ENCODE peak calls at places on chromosomes 1 and 21, in four cellular contexts. G is HT1080, Y is psoas muscle, X is activated gamma-delta T cell. Q is an unnamed sample.
A peak's percentile ranks its signal among the peaks of the same experiment; 100 is the strongest.

GRCh38 chr1:26953374-26953773 is 6.9 kb downstream of the KDF1 start:
- DNase-seq in Y (no peak), G (no peak), X (no peak), Q (no peak)

GRCh38 chr1:149844650-149845255 is 54.6 kb upstream of the BOLA1 start:
- DNase-seq in G (no peak), X (no peak), Y (no peak), Q (peak; percentile 23)

GRCh38 chr1:26197301-26197700 is 6.9 kb downstream of the CATSPER4 start:
- DNase-seq in Y (no peak), X (no peak), G (no peak), Q (no peak)

GRCh38 chr1:191693797-191694196 is 464.5 kb upstream of the RGS18 start:
- DNase-seq in G (no peak), X (no peak), Y (no peak), Q (no peak)

GRCh38 chr1:165844114-165844798 is 16.8 kb downstream of the UCK2 start:
- DNase-seq in Y (no peak), X (no peak), G (no peak), Q (no peak)

GRCh38 chr21:44840771-44841170 is 22.9 kb upstream of the SUMO3 start:
- DNase-seq in Y (no peak), G (no peak), X (no peak), Q (no peak)

GRCh38 chr1:26164036-26164927 is 4.5 kb downstream of the C1orf232 start:
- DNase-seq in G (no peak), Y (peak; percentile 75), X (peak; percentile 27), Q (no peak)

GRCh38 chr1:70411360-70411844 is 334 bp downstream of the CTH start:
- DNase-seq in X (no peak), Y (peak; percentile 75), G (no peak), Q (no peak)

GRCh38 chr1:23381233-23381885 is 11.7 kb upstream of the ZNF436 start:
- DNase-seq in Y (no peak), X (no peak), G (no peak), Q (no peak)

GRCh38 chr1:54337034-54337433 is 69.2 kb downstream of the SSBP3 start:
- DNase-seq in X (no peak), G (no peak), Y (no peak), Q (no peak)

GRCh38 chr1:150971583-150972416 is 2.8 kb downstream of the CERS2 start:
- DNase-seq in G (no peak), Y (no peak), X (no peak), Q (no peak)

GRCh38 chr1:96365076-96365475 is 356.5 kb upstream of the PTBP2 start:
- DNase-seq in G (no peak), X (no peak), Y (no peak), Q (no peak)

GRCh38 chr1:117574206-117574835 is 31.5 kb upstream of the TENT5C start:
- DNase-seq in G (no peak), X (no peak), Y (no peak), Q (no peak)

GRCh38 chr1:207049054-207049453 is 2.0 kb downstream of the YOD1 start:
- DNase-seq in G (no peak), Y (no peak), X (no peak), Q (no peak)

GRCh38 chr1:27011058-27011764 is 1.4 kb downstream of the TENT5B start:
- DNase-seq in G (peak; percentile 93), Y (peak; percentile 65), X (no peak), Q (no peak)

GRCh38 chr1:190453550-190453949 is 24.1 kb downstream of the BRINP3 start:
- DNase-seq in X (no peak), G (no peak), Y (no peak), Q (no peak)

GRCh38 chr1:204293605-204294365 is 65.9 kb downstream of the PLEKHA6 start:
- DNase-seq in X (no peak), Y (peak; percentile 65), G (no peak), Q (no peak)

GRCh38 chr1:94925561-94926364 is 1.1 kb downstream of the CNN3 start:
- DNase-seq in G (peak; percentile 95), Y (peak; percentile 72), X (no peak), Q (peak; percentile 87)

GRCh38 chr1:116356673-116357072 is 16.4 kb upstream of the ATP1A1 start:
- DNase-seq in Y (no peak), G (peak; percentile 72), X (no peak), Q (no peak)

GRCh38 chr1:76125441-76126215 is 51.1 kb downstream of the ST6GALNAC3 start:
- DNase-seq in X (no peak), Y (no peak), G (no peak), Q (no peak)

Q was measured in sciatic nerve.